ENCODE peak calls at places on chromosomes 6 and 20, in seven cellular contexts. C, T, A, S, W, N and R are unnamed samples.

GRCh38 chr6:27168108-27168507 is 79.4 kb upstream of the PRSS16 start:
- DNase-seq in C (no peak), T (no peak), A (no peak), S (peak), W (no peak), N (no peak), R (no peak)

GRCh38 chr6:168624948-168625347 is 184.0 kb downstream of the SMOC2 start:
- DNase-seq in C (no peak), T (no peak), A (no peak), S (no peak), W (no peak), N (no peak), R (no peak)

GRCh38 chr6:151430886-151431285 is 21.0 kb downstream of the RMND1 start:
- DNase-seq in C (no peak), T (no peak), A (no peak), S (no peak), W (no peak), N (no peak), R (no peak)

GRCh38 chr6:2432258-2432657 is 186.9 kb upstream of the GMDS start:
- DNase-seq in C (no peak), T (no peak), A (peak), S (peak), W (no peak), N (no peak), R (no peak)

GRCh38 chr6:128632131-128632530 is 111.7 kb upstream of the PTPRK start:
- DNase-seq in C (no peak), T (no peak), A (peak), S (no peak), W (no peak), N (no peak), R (no peak)

GRCh38 chr6:162887981-162888689 is 160.4 kb downstream of the PACRG start:
- DNase-seq in C (no peak), T (no peak), A (no peak), S (no peak), W (no peak), N (no peak), R (no peak)

GRCh38 chr6:106051241-106051640 is 34.9 kb upstream of the PRDM1 start:
- DNase-seq in C (no peak), T (no peak), A (no peak), S (no peak), W (no peak), N (no peak), R (no peak)

GRCh38 chr6:160139420-160139851 is 17.8 kb downstream of the SLC22A1 start:
- DNase-seq in C (no peak), T (no peak), A (peak), S (peak), W (no peak), N (no peak), R (no peak)

GRCh38 chr20:23257106-23257761 is 93.4 kb upstream of the NXT1 start:
- DNase-seq in C (no peak), T (no peak), A (no peak), S (no peak), W (no peak), N (no peak), R (no peak)

GRCh38 chr6:39084506-39084905 is 30.5 kb downstream of the SAYSD1 start:
- DNase-seq in C (no peak), T (no peak), A (no peak), S (no peak), W (no peak), N (no peak), R (no peak)

GRCh38 chr6:151617539-151617938 is 123.7 kb downstream of the CCDC170 start:
- DNase-seq in C (no peak), T (no peak), A (no peak), S (no peak), W (no peak), N (no peak), R (no peak)

GRCh38 chr6:110878751-110879539 is 4.4 kb downstream of the AMD1 start:
- DNase-seq in C (no peak), T (peak), A (no peak), S (peak), W (peak), N (no peak), R (no peak)

DNA sequence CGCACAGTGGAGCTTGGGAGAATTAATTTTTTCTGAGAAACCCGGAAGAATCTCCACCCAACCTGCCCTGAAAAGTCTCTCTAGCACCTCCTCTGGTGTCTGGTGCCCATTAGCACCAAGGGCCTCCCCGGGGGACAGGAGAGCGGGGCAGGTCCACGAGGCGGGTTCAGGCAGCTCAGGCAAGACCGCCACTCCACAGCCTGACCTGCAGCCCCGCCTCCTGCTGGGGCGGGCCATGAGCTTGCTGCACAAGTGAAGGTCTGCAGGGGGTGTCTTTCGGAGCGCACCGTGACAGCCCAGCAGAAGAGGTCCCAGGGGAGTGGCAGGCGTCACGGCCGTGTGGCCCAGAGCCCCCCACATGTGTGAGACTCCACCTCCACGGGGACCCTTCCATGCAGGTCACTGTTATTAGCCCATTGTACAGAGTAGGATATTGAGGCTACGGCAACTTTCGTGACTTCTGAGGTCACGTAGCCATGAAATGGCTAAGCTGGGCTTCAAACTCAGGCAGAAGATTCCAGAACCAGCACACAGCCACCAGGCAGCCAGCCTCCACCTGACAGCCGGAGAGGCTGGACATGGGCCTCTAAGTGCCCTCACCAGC is 63.9 kb upstream of the SLCO4A1 start:
- DNase-seq in C (no peak), T (no peak), A (no peak), S (no peak), W (no peak), N (no peak), R (no peak)
- TF ChIP-seq CTCF in C (no peak), T (no peak), A (no peak), S (peak), W (no peak), N (no peak), R (no peak)

GRCh38 chr6:52575490-52575868 is 1.4 kb downstream of the TRAM2 start:
- DNase-seq in C (no peak), T (no peak), A (no peak), S (no peak), W (no peak), N (no peak), R (no peak)

GRCh38 chr6:52576392-52577021 is 353 bp downstream of the TRAM2 start:
- DNase-seq in C (peak), T (peak), A (peak), S (peak), W (peak), N (peak), R (peak)

GRCh38 chr6:52573295-52573694 is 3.6 kb downstream of the TRAM2 start:
- DNase-seq in C (no peak), T (no peak), A (no peak), S (peak), W (no peak), N (no peak), R (no peak)

GRCh38 chr6:52576054-52576391 is 837 bp downstream of the TRAM2 start:
- DNase-seq in C (no peak), T (no peak), A (no peak), S (no peak), W (no peak), N (no peak), R (no peak)

GRCh38 chr6:52574709-52575489 is 2.0 kb downstream of the TRAM2 start:
- DNase-seq in C (no peak), T (peak), A (no peak), S (peak), W (no peak), N (peak), R (peak)
- TF ChIP-seq CTCF in C (no peak), T (no peak), A (no peak), S (no peak), W (no peak), N (no peak), R (no peak)

DNA sequence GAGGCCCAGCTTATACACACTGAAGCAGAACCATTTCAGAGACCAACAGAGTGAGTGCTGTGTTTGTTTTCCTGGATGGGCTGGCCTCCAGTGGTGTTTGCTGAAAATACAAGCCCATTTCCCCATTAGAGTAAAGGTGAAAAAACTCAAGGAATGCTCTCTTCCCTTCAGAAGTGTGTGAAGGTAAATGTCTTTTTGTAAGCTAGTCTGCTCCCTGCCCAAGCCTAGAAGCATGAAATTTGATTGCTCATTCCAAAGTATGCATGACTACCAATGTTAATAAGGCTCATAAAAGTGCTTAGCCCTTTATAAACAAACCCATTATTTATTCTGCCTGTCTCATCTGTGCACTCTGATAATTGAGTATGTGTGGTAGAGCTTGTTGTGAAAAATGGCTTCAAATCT is 59.1 kb downstream of the ADGRF1 start:
- DNase-seq in C (no peak), T (no peak), A (peak), S (peak), W (no peak), N (no peak), R (no peak)
- TF ChIP-seq CTCF in C (no peak), T (no peak), A (no peak), S (no peak), W (no peak), N (no peak), R (no peak)

GRCh38 chr20:19688031-19688806 is 69.8 kb upstream of the RIN2 start:
- DNase-seq in C (no peak), T (no peak), A (peak), S (peak), W (peak), N (peak), R (no peak)
- TF ChIP-seq CTCF in C (peak), T (no peak), A (peak), S (peak), W (peak), N (peak), R (peak)